ENCODE peak calls at places on chromosomes 5 and 9, in six cellular contexts. K is breast epithelium, R is prostate gland, X is HCT116, F is HepG2, C is stomach. G is an unnamed sample.

GRCh38 chr9:98427491-98427890 is 172.0 kb upstream of the TBC1D2 start:
- DNase-seq in X (no peak), K (no peak), C (no peak), F (no peak), R (no peak), G (no peak)

GRCh38 chr9:5608298-5609254 is 20.3 kb upstream of the RIC1 start:
- DNase-seq in K (no peak), X (no peak), C (no peak), R (no peak), F (peak; percentile 49), G (no peak)

GRCh38 chr9:83622433-83622813 is 520 bp upstream of the IDNK start:
- DNase-seq in F (no peak), X (no peak), C (no peak), K (no peak), R (no peak), G (no peak)

GRCh38 chr5:176579323-176579722 is 30.2 kb downstream of the CDHR2 start:
- DNase-seq in F (no peak), K (no peak), X (no peak), R (no peak), C (no peak), G (no peak)

GRCh38 chr9:14433841-14434511 is 120.0 kb upstream of the NFIB start:
- DNase-seq in K (no peak), R (no peak), F (peak; percentile 20), C (no peak), X (peak; percentile 56), G (peak; percentile 15)

GRCh38 chr5:62486672-62487071 is 74.1 kb downstream of the IPO11 start:
- DNase-seq in X (no peak), C (no peak), R (no peak), K (no peak), F (no peak), G (no peak)

GRCh38 chr9:115964710-115965347 is 188.8 kb upstream of the PAPPA start:
- DNase-seq in C (no peak), K (no peak), X (no peak), F (no peak), R (no peak), G (no peak)

GRCh38 chr5:42059778-42060464 is 134.8 kb downstream of the FBXO4 start:
- DNase-seq in C (no peak), K (no peak), R (no peak), F (no peak), X (no peak), G (no peak)

GRCh38 chr5:127634007-127634406 is 14.9 kb upstream of the CTXN3 start:
- DNase-seq in F (no peak), K (no peak), R (no peak), X (no peak), C (no peak), G (no peak)

GRCh38 chr5:34804398-34804797 is 34.6 kb upstream of the TTC23L start:
- DNase-seq in F (no peak), X (no peak), R (no peak), C (no peak), K (no peak), G (no peak)

GRCh38 chr9:103410059-103410458 is 414.9 kb downstream of the CYLC2 start:
- DNase-seq in F (no peak), K (no peak), R (no peak), C (no peak), X (no peak), G (no peak)

GRCh38 chr5:141343242-141343952 is at the start of gene PCDHGA3:
- DNase-seq in F (no peak), X (no peak), C (no peak), R (no peak), K (no peak), G (no peak)

GRCh38 chr5:171647043-171647899 is 138.3 kb upstream of the SMIM23 start:
- DNase-seq in K (no peak), X (peak; percentile 48), R (no peak), F (peak; percentile 21), C (no peak), G (no peak)

GRCh38 chr5:134538296-134538695 is 12.8 kb downstream of the JADE2 start:
- DNase-seq in C (no peak), X (no peak), R (no peak), F (no peak), K (no peak), G (no peak)

GRCh38 chr5:150781706-150782614 is 3.4 kb downstream of the SMIM3 start:
- DNase-seq in X (no peak), R (peak; percentile 54), C (peak; percentile 29), K (no peak), F (peak; percentile 78), G (no peak)

GRCh38 chr5:163293836-163294235 is 143.6 kb upstream of the CCNG1 start:
- DNase-seq in F (no peak), X (no peak), K (no peak), R (no peak), C (no peak), G (no peak)

GRCh38 chr9:36749461-36749860 is 176.8 kb downstream of the MELK start:
- DNase-seq in R (no peak), C (no peak), X (no peak), F (no peak), K (no peak), G (no peak)

GRCh38 chr9:2093920-2094597 is 78.9 kb downstream of the SMARCA2 start:
- DNase-seq in X (no peak), R (no peak), F (no peak), K (no peak), C (no peak), G (no peak)

GRCh38 chr5:89343666-89344065 is 460.7 kb upstream of the MEF2C start:
- DNase-seq in X (no peak), C (no peak), F (no peak), K (no peak), R (no peak), G (no peak)

GRCh38 chr5:57664700-57665099 is 182.1 kb upstream of the ACTBL2 start:
- DNase-seq in R (no peak), X (no peak), C (no peak), F (no peak), K (no peak), G (no peak)

GRCh38 chr9:131395027-131395744 is 1.3 kb downstream of the PRRC2B start:
- DNase-seq in R (peak; percentile 76), X (no peak), C (peak; percentile 69), K (no peak), F (no peak), G (no peak)

GRCh38 chr9:135023389-135023788 is 64.1 kb upstream of the OLFM1 start:
- DNase-seq in R (peak; percentile 64), F (no peak), C (no peak), X (peak; percentile 12), K (peak; percentile 94), G (no peak)

GRCh38 chr5:60346391-60346790 is 353.6 kb downstream of the DEPDC1B start:
- DNase-seq in F (no peak), K (no peak), X (no peak), C (no peak), R (no peak), G (no peak)

GRCh38 chr5:90551376-90551775 is 7.2 kb upstream of the ADGRV1 start:
- DNase-seq in R (no peak), X (no peak), C (no peak), K (no peak), F (no peak), G (no peak)

DNA sequence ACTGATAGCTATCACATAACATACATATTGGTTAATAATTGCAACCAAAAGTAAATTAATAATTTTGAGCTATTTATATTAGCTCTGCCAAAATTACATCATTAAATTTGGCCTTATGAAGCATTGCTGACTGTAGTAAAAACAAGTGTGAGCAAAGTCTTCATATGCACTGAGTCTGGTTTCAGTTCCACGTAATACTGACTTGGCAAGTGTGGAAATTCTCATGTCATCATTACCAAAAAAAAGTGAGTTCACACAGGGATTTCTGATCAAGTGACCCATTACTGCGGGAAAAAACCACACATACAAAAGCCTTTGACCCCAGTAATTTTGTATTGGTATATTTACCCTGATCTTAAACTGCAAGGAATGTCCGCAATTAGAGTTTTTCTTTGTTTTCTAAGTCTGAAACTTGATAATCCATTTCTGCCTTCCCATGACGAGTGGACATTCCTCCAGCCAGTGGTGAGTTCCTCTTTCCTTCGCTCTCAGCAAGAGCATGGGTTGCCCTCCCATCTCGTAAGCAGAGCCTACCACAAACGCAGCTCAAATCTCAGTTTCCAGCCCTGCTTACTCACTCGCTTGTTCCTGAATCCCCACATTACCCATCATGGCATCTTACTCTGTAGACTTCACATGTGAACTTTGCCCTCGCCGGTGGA is 220.2 kb upstream of the DMRT1 start:
- DNase-seq in R (no peak), K (no peak), C (no peak), F (no peak), X (no peak), G (no peak)
- H3K27ac ChIP-seq in R (peak overlapping the region; percentile 6), K (no peak overlapping the region), C (peak overlapping the region; percentile 26), F (no peak overlapping the region), X (no peak overlapping the region), G (no peak overlapping the region)

GRCh38 chr5:83096660-83097334 is 19.4 kb downstream of the XRCC4 start:
- DNase-seq in C (no peak), F (no peak), X (no peak), R (no peak), K (no peak), G (no peak)

GRCh38 chr5:83095973-83096539 is 18.7 kb downstream of the XRCC4 start:
- DNase-seq in K (no peak), F (peak; percentile 28), C (no peak), R (no peak), X (peak; percentile 74), G (peak; percentile 62)

GRCh38 chr5:83099001-83099400 is 21.7 kb downstream of the XRCC4 start:
- DNase-seq in R (no peak), X (no peak), K (no peak), C (no peak), F (no peak), G (no peak)

GRCh38 chr5:83099445-83099844 is 22.1 kb downstream of the XRCC4 start:
- DNase-seq in X (no peak), K (no peak), R (no peak), C (no peak), F (peak; percentile 41), G (no peak)

GRCh38 chr5:83097582-83098265 is 20.4 kb downstream of the XRCC4 start:
- DNase-seq in K (no peak), R (no peak), C (no peak), X (no peak), F (no peak), G (no peak)
- TF ChIP-seq POLR2AphosphoS5 in K (no peak), R (no peak), C (no peak), X (no peak), F (no peak), G (no peak)

GRCh38 chr9:34079181-34079580 is 30.5 kb upstream of the UBAP2 start:
- DNase-seq in R (no peak), X (peak; percentile 13), F (no peak), C (no peak), K (no peak), G (peak; percentile 42)
- H3K27ac ChIP-seq in R (no peak overlapping the region), X (no peak overlapping the region), F (no peak overlapping the region), C (no peak overlapping the region), K (no peak overlapping the region), G (no peak overlapping the region)

GRCh38 chr5:10735569-10736255 is 25.3 kb downstream of the DAP start:
- DNase-seq in X (no peak), C (no peak), R (no peak), K (no peak), F (no peak), G (no peak)

GRCh38 chr5:10736354-10736753 is 24.7 kb downstream of the DAP start:
- DNase-seq in F (no peak), X (no peak), K (no peak), C (no peak), R (no peak), G (no peak)

GRCh38 chr5:10737880-10738279 is 23.2 kb downstream of the DAP start:
- DNase-seq in X (no peak), F (no peak), K (no peak), R (no peak), C (no peak), G (no peak)

GRCh38 chr5:10734832-10735231 is 26.2 kb downstream of the DAP start:
- DNase-seq in C (no peak), X (no peak), F (no peak), K (no peak), R (no peak), G (no peak)

GRCh38 chr5:10736808-10737207 is 24.2 kb downstream of the DAP start:
- DNase-seq in K (no peak), R (no peak), F (no peak), C (no peak), X (no peak), G (no peak)
- TF ChIP-seq POLR2AphosphoS5 in K (no peak), R (no peak), F (no peak), C (no peak), X (no peak), G (no peak)